ENCODE peak calls at places on chromosomes 11 and 22, in five cellular contexts. I is sigmoid colon, E is cardiac fibroblast, V is IMR-90, N is left lung. R is an unnamed sample.

GRCh38 chr22:31120230-31120629 is 2.5 kb upstream of the INPP5J start:
- DNase-seq in N (no peak), V (no peak), E (no peak), I (no peak), R (no peak)

GRCh38 chr11:19666951-19667350 is 45.7 kb upstream of the NAV2 start:
- DNase-seq in V (no peak), N (no peak), E (no peak), I (no peak), R (no peak)

GRCh38 chr11:72528121-72528520 is 93.8 kb upstream of the CLPB start:
- DNase-seq in E (peak; percentile 52), I (no peak), N (no peak), V (no peak), R (no peak)

GRCh38 chr11:123525511-123525918 is 95.4 kb downstream of the GRAMD1B start:
- DNase-seq in N (no peak), I (no peak), V (no peak), E (no peak), R (no peak)

GRCh38 chr11:64358907-64359711 is at the start of gene RPS6KA4:
- DNase-seq in N (peak; percentile 67), E (peak; percentile 50), V (peak; percentile 58), I (no peak), R (no peak)

GRCh38 chr11:63901660-63902059 is 15.3 kb downstream of the RCOR2 start:
- DNase-seq in N (no peak), E (peak; percentile 41), V (peak; percentile 30), I (no peak), R (no peak)

GRCh38 chr22:21055564-21055834 is 9.8 kb downstream of the LRRC74B start:
- DNase-seq in N (no peak), I (no peak), E (no peak), V (no peak), R (no peak)

GRCh38 chr22:42134033-42135020 is 3.7 kb upstream of the CYP2D6 start:
- DNase-seq in I (no peak), E (peak; percentile 22), N (no peak), V (no peak), R (no peak)

GRCh38 chr22:48138855-48139254 is 1376.4 kb downstream of the TBC1D22A start:
- DNase-seq in I (no peak), E (no peak), N (no peak), V (no peak), R (no peak)

GRCh38 chr11:1129143-1129665 is 28.5 kb upstream of the MUC5AC start:
- DNase-seq in I (peak; percentile 46), N (no peak), E (no peak), V (no peak), R (no peak)

GRCh38 chr11:12889243-12889642 is 119.9 kb upstream of the RASSF10 start:
- DNase-seq in V (peak; percentile 67), N (no peak), I (peak; percentile 82), E (peak; percentile 84), R (no peak)

GRCh38 chr11:131912127-131912526 is 541.7 kb downstream of the NTM start:
- DNase-seq in E (no peak), I (no peak), V (no peak), N (no peak), R (no peak)

GRCh38 chr11:19712281-19713220 is at the start of gene NAV2:
- DNase-seq in E (peak; percentile 90), V (peak; percentile 91), N (peak; percentile 92), I (peak; percentile 97), R (peak; percentile 71)

GRCh38 chr11:34438529-34439507 is at the start of gene CAT:
- DNase-seq in I (peak; percentile 99), E (peak; percentile 98), V (peak; percentile 97), N (peak; percentile 99), R (peak; percentile 92)

GRCh38 chr22:46748948-46749681 is 11.1 kb upstream of the CERK start:
- DNase-seq in N (no peak), V (peak; percentile 49), E (peak; percentile 33), I (peak; percentile 88), R (no peak)

GRCh38 chr11:70552167-70552435 is 153.8 kb downstream of the CTTN start:
- DNase-seq in E (no peak), V (no peak), I (no peak), N (no peak), R (no peak)

GRCh38 chr22:18024276-18024939 is at the start of gene MICAL3:
- DNase-seq in I (peak; percentile 77), V (peak; percentile 64), N (peak; percentile 40), E (peak; percentile 61), R (no peak)

GRCh38 chr11:113184498-113184897 is 129.9 kb upstream of the TTC12 start:
- DNase-seq in I (no peak), N (no peak), V (peak; percentile 56), E (peak; percentile 95), R (peak; percentile 81)

GRCh38 chr11:70084046-70084984 is 6.2 kb downstream of the ANO1 start:
- DNase-seq in N (no peak), V (no peak), I (no peak), E (no peak), R (no peak)

GRCh38 chr11:33227578-33228261 is 29.5 kb upstream of the HIPK3 start:
- DNase-seq in V (peak; percentile 68), E (peak; percentile 70), I (no peak), N (no peak), R (no peak)

GRCh38 chr11:90113541-90113940 is 20.9 kb upstream of the NAALAD2 start:
- DNase-seq in V (no peak), N (no peak), I (no peak), E (peak; percentile 18), R (no peak)

GRCh38 chr11:6693342-6694228 is 10.4 kb upstream of the MRPL17 start:
- DNase-seq in V (peak; percentile 84), N (no peak), I (peak; percentile 76), E (peak; percentile 98), R (peak; percentile 54)

GRCh38 chr11:81644239-81644840 is 1089.3 kb downstream of the FAM181B start:
- DNase-seq in E (peak; percentile 46), N (no peak), I (no peak), V (peak; percentile 23), R (no peak)

GRCh38 chr11:117877120-117877784 is 794 bp upstream of the FXYD6 start:
- DNase-seq in I (peak; percentile 84), E (no peak), V (no peak), N (no peak), R (no peak)

GRCh38 chr22:44880588-44881245 is 128.3 kb downstream of the ARHGAP8 start:
- DNase-seq in E (no peak), I (peak; percentile 50), V (no peak), N (no peak), R (no peak)

GRCh38 chr11:19393119-19393518 is 152.4 kb upstream of the E2F8 start:
- DNase-seq in N (no peak), E (no peak), V (no peak), I (no peak), R (no peak)

GRCh38 chr11:692824-693414 is 2.1 kb downstream of the DEAF1 start:
- DNase-seq in E (no peak), V (no peak), N (no peak), I (no peak), R (no peak)

GRCh38 chr11:133947298-133947905 is 9.4 kb downstream of the IGSF9B start:
- DNase-seq in N (no peak), E (peak; percentile 44), I (no peak), V (peak; percentile 23), R (no peak)

GRCh38 chr22:49097966-49098365 is 729.7 kb downstream of the BRD1 start:
- DNase-seq in V (no peak), E (no peak), N (no peak), I (no peak), R (no peak)

GRCh38 chr11:121281609-121282164 is 10.9 kb upstream of the SC5D start:
- DNase-seq in I (no peak), V (no peak), E (no peak), N (no peak), R (no peak)

GRCh38 chr11:77278595-77279506 is 22.6 kb downstream of the GDPD4 start:
- DNase-seq in N (no peak), V (peak; percentile 70), E (peak; percentile 54), I (no peak), R (no peak)

GRCh38 chr11:36155301-36155700 is 133.9 kb downstream of the COMMD9 start:
- DNase-seq in N (no peak), I (peak; percentile 75), V (no peak), E (no peak), R (no peak)

GRCh38 chr11:35248558-35249323 is 109.8 kb downstream of the CD44 start:
- DNase-seq in I (no peak), V (no peak), E (no peak), N (no peak), R (no peak)

GRCh38 chr11:67381244-67381972 is 8.0 kb upstream of the CLCF1 start:
- DNase-seq in E (no peak), I (peak; percentile 66), N (no peak), V (no peak), R (no peak)

GRCh38 chr11:79437274-79437980 is 3.4 kb downstream of the TENM4 start:
- DNase-seq in I (peak; percentile 86), V (peak; percentile 57), N (no peak), E (peak; percentile 45), R (no peak)
- H3K4me3 ChIP-seq in I (peak overlapping the region; percentile 18), V (peak overlapping the region; percentile 57), N (peak overlapping the region; percentile 36), E (peak overlapping the region; percentile 65), R (peak overlapping the region; percentile 81)

GRCh38 chr11:68504432-68505066 is 44.0 kb downstream of the PPP6R3 start:
- DNase-seq in V (no peak), I (no peak), N (no peak), E (no peak), R (no peak)

GRCh38 chr11:68508425-68508824 is 47.9 kb downstream of the PPP6R3 start:
- DNase-seq in V (peak; percentile 36), E (no peak), I (no peak), N (no peak), R (no peak)

GRCh38 chr11:68505596-68505995 is 45.0 kb downstream of the PPP6R3 start:
- DNase-seq in I (no peak), N (no peak), V (peak; percentile 42), E (peak; percentile 45), R (no peak)

GRCh38 chr11:68509105-68509504 is 48.6 kb downstream of the PPP6R3 start:
- DNase-seq in N (no peak), V (peak; percentile 11), I (no peak), E (no peak), R (no peak)

GRCh38 chr11:68506908-68507307 is 46.4 kb downstream of the PPP6R3 start:
- DNase-seq in N (no peak), E (no peak), I (no peak), V (no peak), R (no peak)
- TF ChIP-seq CTCF in N (no peak), E (peak; percentile 5), I (no peak), V (peak; percentile 2), R (peak; percentile 8)

GRCh38 chr11:98732947-98733346 is 287.8 kb upstream of the CNTN5 start:
- DNase-seq in I (no peak), E (no peak), V (no peak), N (no peak), R (no peak)
- H3K4me3 ChIP-seq in I (no peak overlapping the region), E (no peak overlapping the region), V (no peak overlapping the region), N (no peak overlapping the region), R (no peak overlapping the region)

GRCh38 chr11:11022126-11022730 is 164.4 kb upstream of the ZBED5 start:
- DNase-seq in E (peak; percentile 55), V (peak; percentile 24), N (no peak), I (no peak), R (no peak)
- TF ChIP-seq CTCF in E (no peak), V (peak; percentile 62), N (peak; percentile 46), I (peak; percentile 47), R (peak; percentile 54)

R was measured in retinal pigment epithelial cell.